ENCODE peak calls at places on chromosomes 6 and 20, in nine cellular contexts. One of them, this sample, is unnamed.

GRCh38 chr6:122449084-122449483 is 22.5 kb downstream of the SERINC1 start:
- DNase-seq in breast epithelium: no peak
- DNase-seq in transverse colon: no peak
- DNase-seq in upper lobe of left lung: no peak
- DNase-seq in astrocyte of the cerebellum: no peak
- DNase-seq in Panc1: no peak
- DNase-seq in hepatocyte: no peak
- DNase-seq in fibroblast of the aortic adventitia: no peak
- DNase-seq in tibial artery: no peak
- DNase-seq in this sample: no peak

GRCh38 chr20:51486197-51487005 is 56.1 kb downstream of the NFATC2 start:
- DNase-seq in breast epithelium: no peak
- DNase-seq in transverse colon: no peak
- DNase-seq in upper lobe of left lung: no peak
- DNase-seq in astrocyte of the cerebellum: no peak
- DNase-seq in Panc1: no peak
- DNase-seq in hepatocyte: no peak
- DNase-seq in fibroblast of the aortic adventitia: peak
- DNase-seq in tibial artery: no peak
- DNase-seq in this sample: no peak

GRCh38 chr6:39804666-39805065 is 12.5 kb downstream of the DAAM2 start:
- DNase-seq in breast epithelium: no peak
- DNase-seq in transverse colon: no peak
- DNase-seq in upper lobe of left lung: no peak
- DNase-seq in astrocyte of the cerebellum: peak
- DNase-seq in Panc1: no peak
- DNase-seq in hepatocyte: peak
- DNase-seq in fibroblast of the aortic adventitia: peak
- DNase-seq in tibial artery: no peak
- DNase-seq in this sample: peak

GRCh38 chr6:89970609-89971337 is 76.5 kb downstream of the GJA10 start:
- DNase-seq in breast epithelium: no peak
- DNase-seq in transverse colon: no peak
- DNase-seq in upper lobe of left lung: no peak
- DNase-seq in astrocyte of the cerebellum: peak
- DNase-seq in Panc1: no peak
- DNase-seq in hepatocyte: peak
- DNase-seq in fibroblast of the aortic adventitia: peak
- DNase-seq in tibial artery: no peak
- DNase-seq in this sample: peak

GRCh38 chr6:135820340-135820739 is 31.2 kb upstream of the PDE7B start:
- DNase-seq in breast epithelium: no peak
- DNase-seq in transverse colon: no peak
- DNase-seq in upper lobe of left lung: peak
- DNase-seq in astrocyte of the cerebellum: no peak
- DNase-seq in Panc1: no peak
- DNase-seq in hepatocyte: no peak
- DNase-seq in fibroblast of the aortic adventitia: no peak
- DNase-seq in tibial artery: no peak
- DNase-seq in this sample: no peak

GRCh38 chr20:41029150-41029872 is 689 bp downstream of the TOP1 start:
- DNase-seq in breast epithelium: no peak
- DNase-seq in transverse colon: peak
- DNase-seq in upper lobe of left lung: peak
- DNase-seq in astrocyte of the cerebellum: no peak
- DNase-seq in Panc1: no peak
- DNase-seq in hepatocyte: peak
- DNase-seq in fibroblast of the aortic adventitia: peak
- DNase-seq in tibial artery: peak
- DNase-seq in this sample: no peak

GRCh38 chr6:140071115-140071514 is 696.7 kb upstream of the CITED2 start:
- DNase-seq in breast epithelium: no peak
- DNase-seq in transverse colon: no peak
- DNase-seq in upper lobe of left lung: no peak
- DNase-seq in astrocyte of the cerebellum: peak
- DNase-seq in Panc1: no peak
- DNase-seq in hepatocyte: peak
- DNase-seq in fibroblast of the aortic adventitia: peak
- DNase-seq in tibial artery: no peak
- DNase-seq in this sample: peak

GRCh38 chr6:131954775-131955107 is 3.6 kb upstream of the CCN2 start:
- DNase-seq in breast epithelium: peak
- DNase-seq in transverse colon: peak
- DNase-seq in upper lobe of left lung: no peak
- DNase-seq in astrocyte of the cerebellum: peak
- DNase-seq in Panc1: peak
- DNase-seq in hepatocyte: peak
- DNase-seq in fibroblast of the aortic adventitia: peak
- DNase-seq in tibial artery: no peak
- DNase-seq in this sample: peak

GRCh38 chr20:59248031-59248684 is 52.3 kb upstream of the EDN3 start:
- DNase-seq in breast epithelium: no peak
- DNase-seq in transverse colon: no peak
- DNase-seq in upper lobe of left lung: no peak
- DNase-seq in astrocyte of the cerebellum: no peak
- DNase-seq in Panc1: no peak
- DNase-seq in hepatocyte: no peak
- DNase-seq in fibroblast of the aortic adventitia: no peak
- DNase-seq in tibial artery: no peak
- DNase-seq in this sample: no peak

GRCh38 chr6:148144917-148145521 is 197.6 kb upstream of the SASH1 start:
- DNase-seq in breast epithelium: peak
- DNase-seq in transverse colon: peak
- DNase-seq in upper lobe of left lung: no peak
- DNase-seq in astrocyte of the cerebellum: peak
- DNase-seq in Panc1: peak
- DNase-seq in hepatocyte: peak
- DNase-seq in fibroblast of the aortic adventitia: peak
- DNase-seq in tibial artery: peak
- DNase-seq in this sample: peak

GRCh38 chr6:34230653-34231351 is 5.9 kb upstream of the HMGA1 start:
- DNase-seq in breast epithelium: no peak
- DNase-seq in transverse colon: no peak
- DNase-seq in upper lobe of left lung: no peak
- DNase-seq in astrocyte of the cerebellum: no peak
- DNase-seq in Panc1: no peak
- DNase-seq in hepatocyte: no peak
- DNase-seq in fibroblast of the aortic adventitia: no peak
- DNase-seq in tibial artery: no peak
- DNase-seq in this sample: no peak

GRCh38 chr6:95364016-95364604 is 213.2 kb upstream of the MANEA start:
- DNase-seq in breast epithelium: no peak
- DNase-seq in transverse colon: no peak
- DNase-seq in upper lobe of left lung: no peak
- DNase-seq in astrocyte of the cerebellum: peak
- DNase-seq in Panc1: peak
- DNase-seq in hepatocyte: peak
- DNase-seq in fibroblast of the aortic adventitia: peak
- DNase-seq in tibial artery: no peak
- DNase-seq in this sample: peak

GRCh38 chr6:162907876-162908481 is 180.2 kb downstream of the PACRG start:
- DNase-seq in breast epithelium: no peak
- DNase-seq in transverse colon: no peak
- DNase-seq in upper lobe of left lung: no peak
- DNase-seq in astrocyte of the cerebellum: no peak
- DNase-seq in Panc1: peak
- DNase-seq in hepatocyte: no peak
- DNase-seq in fibroblast of the aortic adventitia: peak
- DNase-seq in tibial artery: no peak
- DNase-seq in this sample: peak

GRCh38 chr20:33922224-33922623 is 71.5 kb upstream of the RALY start:
- DNase-seq in breast epithelium: no peak
- DNase-seq in transverse colon: no peak
- DNase-seq in upper lobe of left lung: no peak
- DNase-seq in astrocyte of the cerebellum: no peak
- DNase-seq in Panc1: no peak
- DNase-seq in hepatocyte: no peak
- DNase-seq in fibroblast of the aortic adventitia: no peak
- DNase-seq in tibial artery: no peak
- DNase-seq in this sample: no peak

GRCh38 chr6:90374201-90374600 is 77.6 kb upstream of the BACH2 start:
- DNase-seq in breast epithelium: no peak
- DNase-seq in transverse colon: no peak
- DNase-seq in upper lobe of left lung: no peak
- DNase-seq in astrocyte of the cerebellum: no peak
- DNase-seq in Panc1: no peak
- DNase-seq in hepatocyte: no peak
- DNase-seq in fibroblast of the aortic adventitia: no peak
- DNase-seq in tibial artery: no peak
- DNase-seq in this sample: no peak

GRCh38 chr6:165804331-165805066 is 141.5 kb upstream of the PDE10A start:
- DNase-seq in breast epithelium: no peak
- DNase-seq in transverse colon: no peak
- DNase-seq in upper lobe of left lung: no peak
- DNase-seq in astrocyte of the cerebellum: peak
- DNase-seq in Panc1: no peak
- DNase-seq in hepatocyte: no peak
- DNase-seq in fibroblast of the aortic adventitia: peak
- DNase-seq in tibial artery: no peak
- DNase-seq in this sample: no peak

GRCh38 chr6:159106627-159107241 is 61.9 kb upstream of the TAGAP start:
- DNase-seq in breast epithelium: no peak
- DNase-seq in transverse colon: peak
- DNase-seq in upper lobe of left lung: no peak
- DNase-seq in astrocyte of the cerebellum: no peak
- DNase-seq in Panc1: peak
- DNase-seq in hepatocyte: no peak
- DNase-seq in fibroblast of the aortic adventitia: peak
- DNase-seq in tibial artery: no peak
- DNase-seq in this sample: peak

DNA sequence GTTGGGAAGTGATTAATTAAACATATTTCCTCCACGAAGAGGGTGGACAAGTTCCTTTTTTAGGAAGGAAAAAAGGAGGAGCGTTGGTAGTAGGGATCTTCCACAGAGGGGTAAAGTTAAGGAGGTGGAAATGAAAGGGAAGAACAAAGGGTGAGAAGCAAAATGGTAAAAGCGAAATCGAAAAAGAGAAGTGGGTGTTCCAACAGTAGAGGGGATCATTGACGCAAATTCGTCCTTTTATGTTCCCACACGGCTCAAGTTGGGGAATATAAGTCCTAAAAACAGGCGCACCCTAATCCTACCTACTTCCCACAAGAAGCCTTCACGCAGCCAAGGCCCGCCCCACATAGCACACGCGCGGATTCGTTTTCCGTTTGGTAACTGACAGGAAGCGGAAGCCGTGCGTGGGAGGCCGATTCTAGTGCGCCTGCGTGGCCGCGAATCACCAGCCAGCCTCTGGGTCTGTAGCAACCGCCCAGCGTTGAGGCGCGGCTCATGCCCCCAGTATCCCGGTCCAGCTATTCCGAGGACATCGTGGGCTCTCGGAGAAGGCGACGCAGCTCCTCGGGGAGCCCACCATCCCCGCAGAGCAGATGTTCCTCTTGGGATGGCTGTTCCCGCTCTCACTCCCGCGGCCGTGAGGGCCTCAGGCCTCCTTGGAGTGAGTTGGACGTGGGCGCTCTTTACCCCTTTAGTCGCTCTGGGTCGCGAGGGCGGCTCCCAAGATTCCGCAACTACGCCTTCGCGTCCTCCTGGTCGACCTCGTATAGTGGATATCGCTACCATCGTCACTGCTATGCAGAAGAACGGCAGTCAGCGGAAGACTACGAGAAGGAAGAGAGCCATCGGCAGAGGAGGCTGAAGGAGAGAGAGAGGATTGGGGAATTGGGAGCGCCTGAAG is at the start of gene NKAPL:
- DNase-seq in breast epithelium: no peak
- DNase-seq in transverse colon: peak
- DNase-seq in upper lobe of left lung: peak
- DNase-seq in astrocyte of the cerebellum: no peak
- DNase-seq in Panc1: no peak
- DNase-seq in hepatocyte: no peak
- DNase-seq in fibroblast of the aortic adventitia: peak
- DNase-seq in tibial artery: peak
- DNase-seq in this sample: peak
- H3K4me3 ChIP-seq in breast epithelium: peak
- H3K4me3 ChIP-seq in transverse colon: peak
- H3K4me3 ChIP-seq in upper lobe of left lung: peak
- H3K4me3 ChIP-seq in astrocyte of the cerebellum: peak
- H3K4me3 ChIP-seq in Panc1: no peak
- H3K4me3 ChIP-seq in hepatocyte: no peak
- H3K4me3 ChIP-seq in fibroblast of the aortic adventitia: peak
- H3K4me3 ChIP-seq in tibial artery: peak
- H3K4me3 ChIP-seq in this sample: peak

DNA sequence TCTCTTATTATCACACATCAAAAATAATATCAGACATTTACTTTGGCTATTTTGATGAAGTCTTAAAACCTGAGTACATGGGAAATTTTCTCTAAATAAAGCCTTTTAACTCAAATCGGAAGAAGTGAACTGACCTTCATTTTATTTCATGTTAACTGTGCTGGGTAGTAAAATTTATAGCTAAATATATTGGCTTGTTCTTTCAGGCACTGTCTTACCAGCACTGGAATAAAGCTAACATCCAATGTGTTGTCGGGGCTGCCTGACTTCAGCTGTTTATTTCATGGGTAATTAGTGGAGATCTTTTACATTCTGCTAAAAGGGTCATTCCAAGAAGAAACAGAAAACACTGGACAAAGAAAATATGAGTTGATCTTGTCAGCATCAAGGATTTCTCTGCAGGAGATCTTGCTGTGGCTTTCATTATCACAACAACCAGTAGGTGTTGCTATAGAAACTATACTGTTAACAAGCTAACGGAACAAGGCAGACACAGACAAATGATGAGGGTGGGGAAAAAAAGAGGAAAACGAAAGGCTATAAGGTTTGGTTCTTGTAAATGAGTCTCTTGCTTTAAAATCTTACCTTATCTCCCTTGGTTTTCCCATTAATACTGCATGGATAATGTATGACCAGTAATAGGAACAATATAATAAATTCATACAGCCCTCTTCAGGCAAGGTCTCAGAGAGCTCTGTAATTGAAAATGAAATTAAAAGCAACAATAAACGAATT is 206.9 kb downstream of the SIM1 start:
- DNase-seq in breast epithelium: no peak
- DNase-seq in transverse colon: no peak
- DNase-seq in upper lobe of left lung: no peak
- DNase-seq in astrocyte of the cerebellum: peak
- DNase-seq in Panc1: peak
- DNase-seq in hepatocyte: no peak
- DNase-seq in fibroblast of the aortic adventitia: peak
- DNase-seq in tibial artery: no peak
- DNase-seq in this sample: peak
- TF ChIP-seq CTCF in breast epithelium: no peak
- TF ChIP-seq CTCF in transverse colon: no peak
- TF ChIP-seq CTCF in upper lobe of left lung: no peak
- TF ChIP-seq CTCF in astrocyte of the cerebellum: no peak
- TF ChIP-seq CTCF in Panc1: peak
- TF ChIP-seq CTCF in hepatocyte: peak
- TF ChIP-seq CTCF in fibroblast of the aortic adventitia: no peak
- TF ChIP-seq CTCF in tibial artery: no peak
- TF ChIP-seq CTCF in this sample: no peak

GRCh38 chr6:105484238-105485161 is 81.6 kb upstream of the PREP start:
- DNase-seq in breast epithelium: no peak
- DNase-seq in transverse colon: no peak
- DNase-seq in upper lobe of left lung: no peak
- DNase-seq in astrocyte of the cerebellum: no peak
- DNase-seq in Panc1: peak
- DNase-seq in hepatocyte: peak
- DNase-seq in fibroblast of the aortic adventitia: peak
- DNase-seq in tibial artery: no peak
- DNase-seq in this sample: peak
- H3K4me3 ChIP-seq in breast epithelium: no peak
- H3K4me3 ChIP-seq in transverse colon: no peak
- H3K4me3 ChIP-seq in upper lobe of left lung: no peak
- H3K4me3 ChIP-seq in astrocyte of the cerebellum: no peak
- H3K4me3 ChIP-seq in Panc1: no peak
- H3K4me3 ChIP-seq in hepatocyte: no peak
- H3K4me3 ChIP-seq in fibroblast of the aortic adventitia: no peak
- H3K4me3 ChIP-seq in tibial artery: no peak
- H3K4me3 ChIP-seq in this sample: no peak

GRCh38 chr20:56957737-56958553 is 308.5 kb downstream of the BMP7 start:
- DNase-seq in breast epithelium: no peak
- DNase-seq in transverse colon: no peak
- DNase-seq in upper lobe of left lung: no peak
- DNase-seq in astrocyte of the cerebellum: peak
- DNase-seq in Panc1: no peak
- DNase-seq in hepatocyte: peak
- DNase-seq in fibroblast of the aortic adventitia: no peak
- DNase-seq in tibial artery: no peak
- DNase-seq in this sample: peak
- TF ChIP-seq CTCF in breast epithelium: no peak
- TF ChIP-seq CTCF in transverse colon: no peak
- TF ChIP-seq CTCF in upper lobe of left lung: no peak
- TF ChIP-seq CTCF in astrocyte of the cerebellum: peak
- TF ChIP-seq CTCF in Panc1: no peak
- TF ChIP-seq CTCF in hepatocyte: no peak
- TF ChIP-seq CTCF in fibroblast of the aortic adventitia: no peak
- TF ChIP-seq CTCF in tibial artery: no peak
- TF ChIP-seq CTCF in this sample: no peak

This sample was measured in astrocyte of the spinal cord.